ENCODE peak calls at places on chromosomes 11 and 22, in six cellular contexts. P is fibroblast of mammary gland; S is cerebellum; E is occipital lobe; C is activated CD8-positive, alpha-beta memory T cell treated with anti-CD3 and anti-CD28 coated beads, Interleukin-2, amount 50 U/mL, for 48 hours; Z is GM04504. H is an unnamed sample.

GRCh38 chr22:19631899-19632670 is 82.2 kb upstream of the SEPTIN5 start:
- DNase-seq in C (peak), P (peak), S (no peak), E (no peak), Z (peak), H (peak)

GRCh38 chr11:132910016-132910760 is 622.1 kb downstream of the OPCML start:
- DNase-seq in C (no peak), P (no peak), Z (no peak), E (peak), S (peak), H (no peak)

GRCh38 chr11:95469268-95469667 is 238.3 kb upstream of the SESN3 start:
- DNase-seq in P (peak), Z (no peak), C (no peak), E (no peak), S (no peak), H (no peak)

GRCh38 chr11:67024410-67024809 is 1.5 kb downstream of the SYT12 start:
- DNase-seq in E (no peak), S (peak), P (no peak), Z (no peak), C (peak), H (no peak)

GRCh38 chr22:47616396-47617020 is 854.1 kb downstream of the TBC1D22A start:
- DNase-seq in S (no peak), Z (no peak), C (peak), E (no peak), P (no peak), H (no peak)

GRCh38 chr11:78354741-78355705 is 62.6 kb downstream of the GAB2 start:
- DNase-seq in S (no peak), Z (peak), E (no peak), C (no peak), P (peak), H (no peak)

GRCh38 chr11:69666261-69666660 is 8.9 kb downstream of the LTO1 start:
- DNase-seq in C (no peak), P (no peak), E (no peak), S (no peak), Z (no peak), H (no peak)

GRCh38 chr22:44712962-44713361 is 11.0 kb downstream of the PRR5 start:
- DNase-seq in C (no peak), Z (no peak), P (no peak), E (no peak), S (no peak), H (no peak)

GRCh38 chr11:10818594-10818993 is 9.9 kb upstream of the EIF4G2 start:
- DNase-seq in E (no peak), Z (peak), S (no peak), P (peak), C (no peak), H (no peak)

GRCh38 chr22:22704156-22704946 is 59.9 kb downstream of the GGTLC2 start:
- DNase-seq in P (no peak), Z (no peak), E (no peak), S (no peak), C (peak), H (no peak)

GRCh38 chr22:35192121-35192918 is 65.0 kb upstream of the HMGXB4 start:
- DNase-seq in P (peak), C (no peak), S (no peak), Z (no peak), E (no peak), H (no peak)

GRCh38 chr22:20384171-20384570 is 9.8 kb upstream of the ZNF74 start:
- DNase-seq in Z (no peak), E (no peak), S (no peak), C (no peak), P (no peak), H (no peak)

GRCh38 chr11:45881708-45882368 is 3.6 kb upstream of the MAPK8IP1 start:
- DNase-seq in P (no peak), E (no peak), C (no peak), Z (no peak), S (peak), H (no peak)

GRCh38 chr11:46330154-46330886 is 16.9 kb upstream of the DGKZ start:
- DNase-seq in S (no peak), P (no peak), Z (no peak), C (no peak), E (no peak), H (no peak)

GRCh38 chr11:12199231-12199948 is 89.0 kb downstream of the MICAL2 start:
- DNase-seq in E (no peak), Z (no peak), P (no peak), C (no peak), S (no peak), H (no peak)

GRCh38 chr11:6703247-6704063 is 20.3 kb upstream of the MRPL17 start:
- DNase-seq in S (peak), E (peak), P (peak), C (no peak), Z (peak), H (peak)

GRCh38 chr11:103682318-103683184 is 353.9 kb upstream of the DDI1 start:
- DNase-seq in Z (peak), E (peak), P (peak), S (peak), C (peak), H (peak)

GRCh38 chr11:9757809-9758675 is 94.2 kb downstream of the SWAP70 start:
- DNase-seq in E (peak), C (peak), S (peak), Z (peak), P (peak), H (peak)

GRCh38 chr11:10407749-10408472 is 47.2 kb upstream of the AMPD3 start:
- DNase-seq in C (no peak), E (no peak), S (no peak), Z (no peak), P (no peak), H (no peak)

GRCh38 chr11:8250981-8251620 is 12.6 kb downstream of the LMO1 start:
- DNase-seq in E (no peak), Z (no peak), S (no peak), C (peak), P (no peak), H (no peak)

GRCh38 chr11:86047275-86047991 is 21.5 kb downstream of the PICALM start:
- DNase-seq in S (no peak), E (no peak), P (peak), Z (peak), C (no peak), H (no peak)

GRCh38 chr11:95853862-95854261 is 63.6 kb downstream of the CEP57 start:
- DNase-seq in P (no peak), Z (no peak), C (no peak), E (no peak), S (no peak), H (no peak)

GRCh38 chr11:30006876-30007275 is 10.0 kb downstream of the KCNA4 start:
- DNase-seq in P (no peak), E (no peak), C (no peak), Z (no peak), S (no peak), H (no peak)

GRCh38 chr11:120712014-120712413 is 200.5 kb downstream of the GRIK4 start:
- DNase-seq in E (no peak), Z (no peak), P (no peak), C (no peak), S (no peak), H (no peak)

GRCh38 chr11:46674463-46675287 is 25.7 kb downstream of the ARHGAP1 start:
- DNase-seq in C (no peak), S (no peak), E (no peak), Z (no peak), P (no peak), H (peak)

GRCh38 chr22:38032681-38033521 is 24.3 kb upstream of the PICK1 start:
- DNase-seq in P (peak), E (no peak), Z (peak), C (no peak), S (no peak), H (no peak)

GRCh38 chr11:130634981-130635473 is 186.6 kb downstream of the ADAMTS15 start:
- DNase-seq in Z (peak), S (peak), E (no peak), P (peak), C (no peak), H (no peak)

GRCh38 chr11:5818245-5818865 is 9.6 kb downstream of the OR52N2 start:
- DNase-seq in Z (no peak), S (no peak), C (no peak), E (no peak), P (no peak), H (no peak)

GRCh38 chr22:35629406-35630234 is 12.5 kb upstream of the MB start:
- DNase-seq in Z (peak), C (peak), E (no peak), P (peak), S (no peak), H (no peak)

GRCh38 chr11:62081378-62082291 is 42.2 kb upstream of the INCENP start:
- DNase-seq in S (peak), C (peak), E (peak), Z (peak), P (peak), H (peak)

GRCh38 chr22:45389546-45389945 is 23.9 kb downstream of the SMC1B start:
- DNase-seq in Z (no peak), P (no peak), E (no peak), S (no peak), C (no peak), H (no peak)

H was measured in neuronal stem cell.